ENCODE peak calls at places on chromosomes 3 and 15, in nine cellular contexts. G is iris pigment epithelial cell; X is heart left ventricle; T is AG09309; N is CD8-positive, alpha-beta T cell; F is thoracic aorta; E is activated CD8-positive, alpha-beta memory T cell treated with anti-CD3 and anti-CD28 coated beads for 48 hours; S is stimulated activated CD8-positive, alpha-beta memory T cell treated with anti-CD3 and anti-CD28 coated beads, Interleukin-4, amount 100 ng/mL, for 1 hour; Y is NCI-H774. K is an unnamed sample.

GRCh38 chr3:188284455-188285212 is 130.7 kb downstream of the LPP start:
- DNase-seq in G (no peak), X (no peak), T (no peak), N (no peak), F (no peak), E (peak), S (no peak), Y (no peak), K (no peak)

GRCh38 chr3:192169332-192169915 is 557.9 kb downstream of the FGF12 start:
- DNase-seq in G (peak), X (no peak), T (no peak), N (no peak), F (no peak), E (no peak), S (no peak), Y (no peak), K (no peak)

GRCh38 chr3:95154775-95155174 is 1091.9 kb downstream of the NSUN3 start:
- DNase-seq in G (peak), X (no peak), T (no peak), N (no peak), F (no peak), E (no peak), S (no peak), Y (no peak), K (no peak)

GRCh38 chr15:29871401-29871800 is 49.1 kb upstream of the TJP1 start:
- DNase-seq in G (no peak), X (peak), T (no peak), N (no peak), F (peak), E (no peak), S (no peak), Y (no peak), K (no peak)

GRCh38 chr3:130539005-130539404 is 22.0 kb downstream of the COL6A6 start:
- DNase-seq in G (peak), X (no peak), T (no peak), N (no peak), F (no peak), E (no peak), S (no peak), Y (peak), K (no peak)

GRCh38 chr3:121970047-121970446 is 52.0 kb downstream of the ILDR1 start:
- DNase-seq in G (peak), X (no peak), T (peak), N (no peak), F (no peak), E (no peak), S (no peak), Y (no peak), K (no peak)

GRCh38 chr15:28919679-28920655 is 34.2 kb downstream of the APBA2 start:
- DNase-seq in G (no peak), X (no peak), T (no peak), N (no peak), F (no peak), E (no peak), S (no peak), Y (no peak), K (no peak)

GRCh38 chr15:100215031-100215842 is 126.5 kb downstream of the ADAMTS17 start:
- DNase-seq in G (no peak), X (no peak), T (no peak), N (no peak), F (no peak), E (no peak), S (no peak), Y (no peak), K (no peak)

GRCh38 chr15:23567921-23568320 is 2.4 kb downstream of the MKRN3 start:
- DNase-seq in G (no peak), X (no peak), T (no peak), N (no peak), F (no peak), E (no peak), S (no peak), Y (no peak), K (peak)

GRCh38 chr15:30043211-30043655 is 39.5 kb upstream of the GOLGA8J start:
- DNase-seq in G (peak), X (no peak), T (no peak), N (no peak), F (no peak), E (no peak), S (no peak), Y (no peak), K (no peak)

GRCh38 chr3:99578339-99578970 is 59.9 kb upstream of the COL8A1 start:
- DNase-seq in G (peak), X (no peak), T (no peak), N (no peak), F (no peak), E (no peak), S (no peak), Y (no peak), K (no peak)

GRCh38 chr15:95127356-95127755 is 896.0 kb downstream of the MCTP2 start:
- DNase-seq in G (peak), X (no peak), T (no peak), N (no peak), F (no peak), E (no peak), S (no peak), Y (no peak), K (no peak)

GRCh38 chr3:106083207-106083606 is 214.4 kb upstream of the CBLB start:
- DNase-seq in G (no peak), X (no peak), T (no peak), N (no peak), F (no peak), E (no peak), S (no peak), Y (no peak), K (no peak)

GRCh38 chr3:71104090-71104489 is 479.4 kb downstream of the FOXP1 start:
- DNase-seq in G (peak), X (no peak), T (peak), N (no peak), F (no peak), E (no peak), S (no peak), Y (no peak), K (no peak)

GRCh38 chr3:8443829-8444791 is 57.5 kb upstream of the LMCD1 start:
- DNase-seq in G (peak), X (peak), T (peak), N (no peak), F (peak), E (no peak), S (no peak), Y (peak), K (peak)

GRCh38 chr3:147191795-147192385 is 214.5 kb downstream of the ZIC4 start:
- DNase-seq in G (peak), X (no peak), T (peak), N (no peak), F (no peak), E (no peak), S (no peak), Y (peak), K (no peak)

GRCh38 chr3:53043738-53044137 is 2.1 kb downstream of the SFMBT1 start:
- DNase-seq in G (no peak), X (no peak), T (no peak), N (no peak), F (no peak), E (no peak), S (no peak), Y (no peak), K (no peak)

GRCh38 chr15:69009353-69009752 is 5.1 kb upstream of the NOX5 start:
- DNase-seq in G (no peak), X (no peak), T (no peak), N (no peak), F (no peak), E (no peak), S (no peak), Y (no peak), K (no peak)

GRCh38 chr3:38657369-38657768 is 7.9 kb upstream of the SCN5A start:
- DNase-seq in G (no peak), X (no peak), T (no peak), N (no peak), F (no peak), E (no peak), S (no peak), Y (no peak), K (no peak)

GRCh38 chr3:4343258-4343657 is 40.1 kb downstream of the SETMAR start:
- DNase-seq in G (peak), X (no peak), T (peak), N (no peak), F (no peak), E (no peak), S (no peak), Y (no peak), K (no peak)

GRCh38 chr3:127746400-127747057 is 73.8 kb downstream of the ABTB1 start:
- DNase-seq in G (no peak), X (peak), T (no peak), N (no peak), F (no peak), E (no peak), S (no peak), Y (no peak), K (no peak)

GRCh38 chr3:48896991-48897390 is 1.7 kb downstream of the SLC25A20 start:
- DNase-seq in G (no peak), X (no peak), T (no peak), N (no peak), F (no peak), E (no peak), S (no peak), Y (no peak), K (no peak)

GRCh38 chr15:63509933-63510547 is 5.6 kb downstream of the USP3 start:
- DNase-seq in G (peak), X (no peak), T (no peak), N (no peak), F (no peak), E (no peak), S (no peak), Y (no peak), K (no peak)

GRCh38 chr3:141690366-141691072 is 47.6 kb upstream of the RNF7 start:
- DNase-seq in G (peak), X (no peak), T (no peak), N (no peak), F (no peak), E (no peak), S (no peak), Y (no peak), K (no peak)

GRCh38 chr3:64399205-64399800 is 174.0 kb upstream of the PRICKLE2 start:
- DNase-seq in G (peak), X (peak), T (no peak), N (no peak), F (no peak), E (no peak), S (no peak), Y (peak), K (no peak)

GRCh38 chr15:74036271-74037170 is 42.0 kb downstream of the PML start:
- DNase-seq in G (peak), X (peak), T (no peak), N (no peak), F (no peak), E (no peak), S (no peak), Y (no peak), K (no peak)

GRCh38 chr3:176926034-176926433 is 271.2 kb downstream of the TBL1XR1 start:
- DNase-seq in G (no peak), X (no peak), T (no peak), N (no peak), F (no peak), E (no peak), S (no peak), Y (no peak), K (no peak)

GRCh38 chr15:75656331-75656730 is 8.6 kb downstream of the SNX33 start:
- DNase-seq in G (no peak), X (no peak), T (no peak), N (no peak), F (no peak), E (no peak), S (no peak), Y (no peak), K (no peak)

GRCh38 chr3:57646723-57647122 is 46.2 kb downstream of the DENND6A start:
- DNase-seq in G (peak), X (no peak), T (peak), N (no peak), F (no peak), E (no peak), S (no peak), Y (no peak), K (no peak)

GRCh38 chr3:16132926-16133325 is 41.6 kb upstream of the GALNT15 start:
- DNase-seq in G (peak), X (peak), T (no peak), N (no peak), F (no peak), E (no peak), S (no peak), Y (no peak), K (no peak)

GRCh38 chr15:91429973-91430372 is 329.9 kb downstream of the SV2B start:
- DNase-seq in G (no peak), X (no peak), T (no peak), N (no peak), F (no peak), E (no peak), S (no peak), Y (no peak), K (no peak)

GRCh38 chr3:5384557-5384956 is 197.1 kb downstream of the EDEM1 start:
- DNase-seq in G (no peak), X (no peak), T (no peak), N (no peak), F (no peak), E (no peak), S (no peak), Y (no peak), K (no peak)

GRCh38 chr3:31275038-31275562 is 257.6 kb upstream of the STT3B start:
- DNase-seq in G (peak), X (no peak), T (peak), N (no peak), F (no peak), E (no peak), S (no peak), Y (no peak), K (no peak)

K was measured in NCI-H1417 treated with DMSO at 0.1 percent for 48 hours.